ENCODE peak calls at places on chromosome 13, in seven cellular contexts. A, R, N, U, O, M and P are unnamed samples. For H3K4me1, the result is how much of the 10 kb centered on the place peaks cover.

GRCh38 chr13:51867062-51867461 is 5.3 kb downstream of the CCDC70 start:
- DNase-seq in O (no peak), M (no peak), A (no peak), R (no peak), U (no peak), N (no peak), P (no peak)

GRCh38 chr13:34959489-34959888 is 17.4 kb downstream of the NBEA start:
- DNase-seq in O (no peak), U (no peak), R (no peak), N (no peak), A (no peak), M (no peak), P (no peak)

GRCh38 chr13:112740502-112741131 is 50.8 kb downstream of the ATP11A start:
- DNase-seq in A (peak), M (no peak), R (peak), N (no peak), U (peak), O (peak), P (no peak)

GRCh38 chr13:47168086-47168485 is 271.2 kb upstream of the HTR2A start:
- DNase-seq in R (no peak), A (no peak), N (peak), O (no peak), U (no peak), M (no peak), P (no peak)

GRCh38 chr13:24671367-24672117 is 8.7 kb upstream of the ATP12A start:
- DNase-seq in O (no peak), A (peak), M (peak), R (peak), N (peak), U (no peak), P (peak)

GRCh38 chr13:32911506-32911905 is 104.7 kb upstream of the KL start:
- DNase-seq in R (peak), A (no peak), U (no peak), N (peak), O (no peak), M (no peak), P (peak)

GRCh38 chr13:45715351-45715750 is 13.2 kb downstream of the CBY2 start:
- DNase-seq in N (no peak), A (no peak), R (no peak), M (no peak), U (no peak), O (no peak), P (no peak)

GRCh38 chr13:98214008-98214643 is 37.1 kb upstream of the RNF113B start:
- DNase-seq in A (no peak), M (peak), U (no peak), O (no peak), N (no peak), R (no peak), P (peak)

DNA sequence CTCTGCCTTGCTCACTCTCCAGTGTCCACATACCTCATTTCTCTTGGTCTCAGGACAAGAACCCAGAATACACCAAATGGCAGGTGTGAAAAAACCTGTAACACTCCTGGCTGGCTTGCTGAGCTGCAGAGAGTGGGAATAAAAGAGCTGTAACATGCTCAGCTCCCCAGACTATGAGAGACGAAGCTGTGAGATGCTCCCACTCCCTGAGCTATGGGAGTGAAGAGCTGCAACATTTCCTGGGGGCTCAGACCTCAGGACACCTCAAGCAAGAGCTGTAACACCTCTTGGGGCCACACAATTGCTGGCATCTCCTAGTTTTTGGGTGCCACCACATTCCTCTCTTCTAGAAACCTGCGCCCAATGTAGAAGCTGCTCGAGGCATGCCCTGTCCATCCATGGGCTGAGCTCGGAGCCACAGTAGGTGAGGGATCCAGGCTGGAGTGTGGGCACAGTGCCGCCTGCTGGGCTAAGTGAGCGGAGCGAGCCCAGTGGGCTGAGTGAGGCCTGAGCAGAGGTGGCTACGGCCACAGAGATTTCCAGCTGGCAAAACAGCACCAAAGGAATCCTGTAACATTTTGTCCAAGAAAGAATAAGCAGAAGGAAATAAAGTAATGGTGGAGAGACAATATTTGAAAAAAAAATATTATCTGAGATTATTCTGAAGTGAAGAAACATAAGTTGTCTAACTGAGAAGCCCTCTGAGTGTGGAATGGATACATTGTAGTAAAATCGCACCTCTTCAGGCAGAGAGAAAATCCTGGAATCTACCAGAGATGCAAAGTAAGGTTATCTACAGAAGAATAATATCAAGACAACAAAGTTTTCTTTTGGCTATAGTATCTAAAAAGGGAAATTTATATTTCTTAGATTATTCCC is 186.2 kb upstream of the PCDH9 start:
- DNase-seq in N (peak), A (no peak), U (peak), R (peak), O (no peak), M (no peak), P (peak)
- TF ChIP-seq CTCF in N (peak), A (peak), U (peak), R (peak), O (peak), M (peak), P (peak)

GRCh38 chr13:28489975-28490550 is 4.9 kb downstream of the FLT1 start:
- DNase-seq in A (no peak), M (no peak), R (no peak), N (no peak), O (no peak), U (no peak), P (no peak)
- H3K4me3 ChIP-seq in A (no peak), M (no peak), R (no peak), N (no peak), O (peak), U (no peak), P (no peak)

DNA sequence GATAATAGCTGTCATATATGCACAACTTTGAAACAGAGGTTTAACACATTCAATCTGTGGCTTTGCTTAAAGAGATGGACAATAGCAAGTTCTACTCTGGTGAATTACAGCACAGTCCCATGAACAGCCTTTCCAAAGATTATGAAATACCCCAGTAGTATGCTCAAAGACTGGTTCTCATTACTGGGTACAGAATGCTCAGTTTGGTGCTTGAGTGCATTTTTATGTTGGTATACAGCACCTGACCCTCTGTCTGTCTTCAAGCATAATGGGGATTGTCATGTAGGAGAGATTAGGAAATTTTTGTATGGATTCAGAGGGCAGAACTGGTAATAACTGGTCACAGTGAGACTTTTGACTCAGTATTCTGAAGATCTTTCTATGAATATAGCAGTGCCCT is 7.6 kb downstream of the LMO7 start:
- DNase-seq in U (no peak), R (no peak), M (no peak), O (no peak), A (no peak), N (no peak), P (no peak)
- H3K4me1 ChIP-seq in U (under half), R (under half), M (under half), O (under half), A (under half), N (under half), P (under half)

GRCh38 chr13:22926176-22927007 is 254.4 kb upstream of the SGCG start:
- DNase-seq in R (peak), M (no peak), A (peak), O (peak), U (no peak), N (no peak), P (no peak)
- TF ChIP-seq CTCF in R (no peak), M (no peak), A (no peak), O (no peak), U (no peak), N (no peak), P (no peak)

GRCh38 chr13:105709181-105709580 is 826.3 kb downstream of the EFNB2 start:
- DNase-seq in N (no peak), R (no peak), U (no peak), O (no peak), M (peak), A (no peak), P (no peak)
- H3K4me3 ChIP-seq in N (no peak), R (no peak), U (no peak), O (no peak), M (no peak), A (no peak), P (no peak)

GRCh38 chr13:50228527-50228926 is 213.3 kb downstream of the KCNRG start:
- DNase-seq in N (no peak), U (no peak), M (no peak), R (no peak), A (no peak), O (no peak), P (no peak)
- H3K4me1 ChIP-seq in N (under half), U (under half), M (under half), R (under half), A (under half), O (under half), P (under half)

DNA sequence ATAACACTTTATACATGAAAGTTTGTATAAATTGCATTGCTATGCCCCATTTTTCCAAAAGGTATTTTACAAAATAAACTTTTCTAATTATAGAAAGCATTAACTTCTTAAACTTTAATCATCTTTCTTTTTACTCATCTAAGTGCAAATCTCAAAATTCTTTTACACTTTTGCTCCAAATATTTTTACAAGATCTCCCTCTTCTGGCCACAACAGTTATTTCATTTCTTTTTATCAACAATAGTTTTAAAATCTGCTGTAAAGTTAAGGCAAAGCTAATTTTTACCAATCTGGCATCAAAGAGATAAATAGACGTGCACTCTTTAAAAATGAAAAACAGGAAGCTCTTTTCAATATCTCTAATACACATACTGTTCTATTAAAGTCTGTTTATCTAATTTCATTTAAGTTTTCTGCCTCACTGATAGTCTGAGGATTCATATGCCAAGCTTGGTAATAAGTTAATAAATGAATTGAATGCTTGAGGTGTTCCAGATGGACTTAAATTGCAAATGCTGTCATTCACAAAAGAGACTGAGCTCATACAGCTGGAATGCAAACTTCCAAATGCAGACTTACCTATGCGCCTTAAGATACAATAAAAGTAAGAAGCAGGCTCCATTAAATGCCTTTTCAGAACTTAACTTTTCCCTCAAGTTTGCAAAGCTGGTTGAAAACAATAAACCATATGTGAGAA is 583.0 kb upstream of the ATXN8OS start:
- DNase-seq in U (no peak), R (no peak), A (no peak), O (no peak), M (no peak), N (no peak), P (no peak)
- TF ChIP-seq CTCF in U (no peak), R (peak), A (peak), O (peak), M (peak), N (no peak), P (peak)